ENCODE peak calls at places on chromosomes 12 and 14, in eight cellular contexts. One of them, this sample, is unnamed.

GRCh38 chr14:102516531-102517411 is 7.2 kb upstream of the ANKRD9 start:
- DNase-seq in NCI-H1417 treated with DMSO at 0.1 percent for 48 hours: no peak
- DNase-seq in CD8-positive, alpha-beta T cell: peak
- DNase-seq in IMR-90: no peak
- DNase-seq in NB4: peak
- DNase-seq in astrocyte of the hippocampus: peak
- DNase-seq in effector CD8-positive, alpha-beta T cell: peak
- DNase-seq in MCF 10A: peak
- DNase-seq in this sample: peak

GRCh38 chr14:96584199-96584906 is 82.2 kb downstream of the PAPOLA start:
- DNase-seq in NB4: peak
- DNase-seq in CD8-positive, alpha-beta T cell: peak
- DNase-seq in astrocyte of the hippocampus: peak
- DNase-seq in effector CD8-positive, alpha-beta T cell: no peak
- DNase-seq in NCI-H1417 treated with DMSO at 0.1 percent for 48 hours: no peak
- DNase-seq in MCF 10A: peak
- DNase-seq in IMR-90: no peak
- DNase-seq in this sample: no peak

GRCh38 chr12:34291001-34291400 is 268.7 kb downstream of the ALG10 start:
- DNase-seq in NB4: no peak
- DNase-seq in NCI-H1417 treated with DMSO at 0.1 percent for 48 hours: no peak
- DNase-seq in astrocyte of the hippocampus: no peak
- DNase-seq in MCF 10A: no peak
- DNase-seq in effector CD8-positive, alpha-beta T cell: no peak
- DNase-seq in IMR-90: no peak
- DNase-seq in CD8-positive, alpha-beta T cell: no peak
- DNase-seq in this sample: no peak

GRCh38 chr12:52062167-52063080 is 7.4 kb upstream of the ATG101 start:
- DNase-seq in astrocyte of the hippocampus: no peak
- DNase-seq in MCF 10A: no peak
- DNase-seq in effector CD8-positive, alpha-beta T cell: no peak
- DNase-seq in NB4: no peak
- DNase-seq in NCI-H1417 treated with DMSO at 0.1 percent for 48 hours: no peak
- DNase-seq in IMR-90: no peak
- DNase-seq in CD8-positive, alpha-beta T cell: no peak
- DNase-seq in this sample: no peak

GRCh38 chr12:100672075-100672592 is 98.7 kb downstream of the GAS2L3 start:
- DNase-seq in NCI-H1417 treated with DMSO at 0.1 percent for 48 hours: no peak
- DNase-seq in CD8-positive, alpha-beta T cell: no peak
- DNase-seq in NB4: peak
- DNase-seq in effector CD8-positive, alpha-beta T cell: no peak
- DNase-seq in astrocyte of the hippocampus: no peak
- DNase-seq in MCF 10A: peak
- DNase-seq in IMR-90: no peak
- DNase-seq in this sample: peak

GRCh38 chr14:99029916-99030305 is 242.1 kb downstream of the BCL11B start:
- DNase-seq in effector CD8-positive, alpha-beta T cell: no peak
- DNase-seq in NCI-H1417 treated with DMSO at 0.1 percent for 48 hours: no peak
- DNase-seq in astrocyte of the hippocampus: no peak
- DNase-seq in NB4: no peak
- DNase-seq in MCF 10A: no peak
- DNase-seq in CD8-positive, alpha-beta T cell: no peak
- DNase-seq in IMR-90: no peak
- DNase-seq in this sample: no peak

GRCh38 chr12:2813573-2814185 is 1.2 kb downstream of the ITFG2 start:
- DNase-seq in NCI-H1417 treated with DMSO at 0.1 percent for 48 hours: no peak
- DNase-seq in IMR-90: peak
- DNase-seq in effector CD8-positive, alpha-beta T cell: peak
- DNase-seq in MCF 10A: peak
- DNase-seq in CD8-positive, alpha-beta T cell: no peak
- DNase-seq in NB4: peak
- DNase-seq in astrocyte of the hippocampus: peak
- DNase-seq in this sample: peak

GRCh38 chr12:112904571-112904970 is 2.2 kb upstream of the OAS1 start:
- DNase-seq in MCF 10A: peak
- DNase-seq in IMR-90: no peak
- DNase-seq in effector CD8-positive, alpha-beta T cell: no peak
- DNase-seq in NB4: no peak
- DNase-seq in NCI-H1417 treated with DMSO at 0.1 percent for 48 hours: no peak
- DNase-seq in astrocyte of the hippocampus: peak
- DNase-seq in CD8-positive, alpha-beta T cell: no peak
- DNase-seq in this sample: no peak

GRCh38 chr14:72443991-72444431 is 449.9 kb downstream of the DPF3 start:
- DNase-seq in MCF 10A: no peak
- DNase-seq in NB4: peak
- DNase-seq in IMR-90: no peak
- DNase-seq in effector CD8-positive, alpha-beta T cell: no peak
- DNase-seq in CD8-positive, alpha-beta T cell: peak
- DNase-seq in NCI-H1417 treated with DMSO at 0.1 percent for 48 hours: no peak
- DNase-seq in astrocyte of the hippocampus: no peak
- DNase-seq in this sample: no peak

GRCh38 chr12:50147281-50147680 is 19.9 kb downstream of the CERS5 start:
- DNase-seq in IMR-90: no peak
- DNase-seq in astrocyte of the hippocampus: no peak
- DNase-seq in NB4: no peak
- DNase-seq in NCI-H1417 treated with DMSO at 0.1 percent for 48 hours: no peak
- DNase-seq in effector CD8-positive, alpha-beta T cell: no peak
- DNase-seq in CD8-positive, alpha-beta T cell: no peak
- DNase-seq in MCF 10A: no peak
- DNase-seq in this sample: no peak

GRCh38 chr12:2212971-2213869 is 160.4 kb downstream of the CACNA1C start:
- DNase-seq in effector CD8-positive, alpha-beta T cell: no peak
- DNase-seq in MCF 10A: no peak
- DNase-seq in CD8-positive, alpha-beta T cell: no peak
- DNase-seq in astrocyte of the hippocampus: peak
- DNase-seq in NCI-H1417 treated with DMSO at 0.1 percent for 48 hours: peak
- DNase-seq in IMR-90: no peak
- DNase-seq in NB4: no peak
- DNase-seq in this sample: no peak

GRCh38 chr14:22464422-22465142 is 124.4 kb downstream of the DAD1 start:
- DNase-seq in NB4: no peak
- DNase-seq in IMR-90: no peak
- DNase-seq in astrocyte of the hippocampus: no peak
- DNase-seq in NCI-H1417 treated with DMSO at 0.1 percent for 48 hours: no peak
- DNase-seq in CD8-positive, alpha-beta T cell: no peak
- DNase-seq in MCF 10A: no peak
- DNase-seq in effector CD8-positive, alpha-beta T cell: no peak
- DNase-seq in this sample: no peak

GRCh38 chr12:98736352-98737326 is 91.5 kb downstream of the APAF1 start:
- DNase-seq in IMR-90: peak
- DNase-seq in CD8-positive, alpha-beta T cell: no peak
- DNase-seq in MCF 10A: no peak
- DNase-seq in astrocyte of the hippocampus: peak
- DNase-seq in effector CD8-positive, alpha-beta T cell: no peak
- DNase-seq in NCI-H1417 treated with DMSO at 0.1 percent for 48 hours: no peak
- DNase-seq in NB4: no peak
- DNase-seq in this sample: no peak

GRCh38 chr14:100608586-100609330 is 21.5 kb upstream of the BEGAIN start:
- DNase-seq in MCF 10A: no peak
- DNase-seq in IMR-90: no peak
- DNase-seq in astrocyte of the hippocampus: no peak
- DNase-seq in NCI-H1417 treated with DMSO at 0.1 percent for 48 hours: no peak
- DNase-seq in CD8-positive, alpha-beta T cell: no peak
- DNase-seq in effector CD8-positive, alpha-beta T cell: no peak
- DNase-seq in NB4: no peak
- DNase-seq in this sample: no peak

GRCh38 chr12:33205986-33206385 is 233.6 kb downstream of the SYT10 start:
- DNase-seq in IMR-90: no peak
- DNase-seq in astrocyte of the hippocampus: no peak
- DNase-seq in NB4: no peak
- DNase-seq in MCF 10A: no peak
- DNase-seq in CD8-positive, alpha-beta T cell: no peak
- DNase-seq in effector CD8-positive, alpha-beta T cell: no peak
- DNase-seq in NCI-H1417 treated with DMSO at 0.1 percent for 48 hours: no peak
- DNase-seq in this sample: no peak

GRCh38 chr12:97927991-97928390 is 465.4 kb downstream of the RMST start:
- DNase-seq in MCF 10A: no peak
- DNase-seq in NCI-H1417 treated with DMSO at 0.1 percent for 48 hours: no peak
- DNase-seq in NB4: no peak
- DNase-seq in astrocyte of the hippocampus: no peak
- DNase-seq in CD8-positive, alpha-beta T cell: no peak
- DNase-seq in IMR-90: no peak
- DNase-seq in effector CD8-positive, alpha-beta T cell: no peak
- DNase-seq in this sample: no peak

GRCh38 chr14:105881021-105881930 is 354.9 kb downstream of the TMEM121 start:
- DNase-seq in IMR-90: no peak
- DNase-seq in NB4: no peak
- DNase-seq in astrocyte of the hippocampus: no peak
- DNase-seq in NCI-H1417 treated with DMSO at 0.1 percent for 48 hours: no peak
- DNase-seq in MCF 10A: no peak
- DNase-seq in CD8-positive, alpha-beta T cell: peak
- DNase-seq in effector CD8-positive, alpha-beta T cell: no peak
- DNase-seq in this sample: no peak

GRCh38 chr12:79121486-79121885 is 256.9 kb downstream of the SYT1 start:
- DNase-seq in MCF 10A: peak
- DNase-seq in effector CD8-positive, alpha-beta T cell: no peak
- DNase-seq in IMR-90: no peak
- DNase-seq in NB4: peak
- DNase-seq in CD8-positive, alpha-beta T cell: no peak
- DNase-seq in astrocyte of the hippocampus: peak
- DNase-seq in NCI-H1417 treated with DMSO at 0.1 percent for 48 hours: no peak
- DNase-seq in this sample: no peak

GRCh38 chr14:101477648-101478047 is 83.6 kb upstream of the DIO3 start:
- DNase-seq in MCF 10A: peak
- DNase-seq in effector CD8-positive, alpha-beta T cell: no peak
- DNase-seq in IMR-90: peak
- DNase-seq in NCI-H1417 treated with DMSO at 0.1 percent for 48 hours: no peak
- DNase-seq in CD8-positive, alpha-beta T cell: no peak
- DNase-seq in astrocyte of the hippocampus: no peak
- DNase-seq in NB4: no peak
- DNase-seq in this sample: no peak

GRCh38 chr12:6345319-6346071 is 3.6 kb upstream of the TNFRSF1A start:
- DNase-seq in IMR-90: peak
- DNase-seq in effector CD8-positive, alpha-beta T cell: no peak
- DNase-seq in MCF 10A: peak
- DNase-seq in NCI-H1417 treated with DMSO at 0.1 percent for 48 hours: no peak
- DNase-seq in CD8-positive, alpha-beta T cell: no peak
- DNase-seq in astrocyte of the hippocampus: peak
- DNase-seq in NB4: peak
- DNase-seq in this sample: no peak

GRCh38 chr12:71170456-71170855 is 12.7 kb upstream of the TSPAN8 start:
- DNase-seq in NB4: no peak
- DNase-seq in NCI-H1417 treated with DMSO at 0.1 percent for 48 hours: no peak
- DNase-seq in MCF 10A: no peak
- DNase-seq in CD8-positive, alpha-beta T cell: no peak
- DNase-seq in effector CD8-positive, alpha-beta T cell: no peak
- DNase-seq in astrocyte of the hippocampus: no peak
- DNase-seq in IMR-90: no peak
- DNase-seq in this sample: no peak

GRCh38 chr12:110126557-110126956 is 2.4 kb downstream of the IFT81 start:
- DNase-seq in NCI-H1417 treated with DMSO at 0.1 percent for 48 hours: no peak
- DNase-seq in effector CD8-positive, alpha-beta T cell: no peak
- DNase-seq in CD8-positive, alpha-beta T cell: no peak
- DNase-seq in NB4: no peak
- DNase-seq in astrocyte of the hippocampus: no peak
- DNase-seq in IMR-90: no peak
- DNase-seq in MCF 10A: no peak
- DNase-seq in this sample: no peak

GRCh38 chr14:106802413-106803364 is 1276.3 kb downstream of the TMEM121 start:
- DNase-seq in NB4: peak
- DNase-seq in MCF 10A: no peak
- DNase-seq in NCI-H1417 treated with DMSO at 0.1 percent for 48 hours: no peak
- DNase-seq in IMR-90: no peak
- DNase-seq in astrocyte of the hippocampus: no peak
- DNase-seq in CD8-positive, alpha-beta T cell: no peak
- DNase-seq in effector CD8-positive, alpha-beta T cell: no peak
- DNase-seq in this sample: no peak

GRCh38 chr12:124563401-124563800 is 4.0 kb downstream of the NCOR2 start:
- DNase-seq in effector CD8-positive, alpha-beta T cell: no peak
- DNase-seq in IMR-90: no peak
- DNase-seq in astrocyte of the hippocampus: peak
- DNase-seq in MCF 10A: no peak
- DNase-seq in NCI-H1417 treated with DMSO at 0.1 percent for 48 hours: no peak
- DNase-seq in CD8-positive, alpha-beta T cell: no peak
- DNase-seq in NB4: no peak
- DNase-seq in this sample: no peak

GRCh38 chr14:32594766-32595165 is 265.7 kb downstream of the AKAP6 start:
- DNase-seq in IMR-90: peak
- DNase-seq in NB4: no peak
- DNase-seq in NCI-H1417 treated with DMSO at 0.1 percent for 48 hours: no peak
- DNase-seq in effector CD8-positive, alpha-beta T cell: no peak
- DNase-seq in CD8-positive, alpha-beta T cell: no peak
- DNase-seq in astrocyte of the hippocampus: peak
- DNase-seq in MCF 10A: peak
- DNase-seq in this sample: no peak

GRCh38 chr12:43789941-43790340 is 16.2 kb downstream of the TWF1 start:
- DNase-seq in MCF 10A: peak
- DNase-seq in effector CD8-positive, alpha-beta T cell: no peak
- DNase-seq in astrocyte of the hippocampus: peak
- DNase-seq in NCI-H1417 treated with DMSO at 0.1 percent for 48 hours: no peak
- DNase-seq in CD8-positive, alpha-beta T cell: no peak
- DNase-seq in IMR-90: peak
- DNase-seq in NB4: no peak
- DNase-seq in this sample: no peak

GRCh38 chr14:24231263-24232120 is 675 bp downstream of the NEDD8 start:
- DNase-seq in MCF 10A: peak
- DNase-seq in effector CD8-positive, alpha-beta T cell: no peak
- DNase-seq in NCI-H1417 treated with DMSO at 0.1 percent for 48 hours: no peak
- DNase-seq in NB4: peak
- DNase-seq in CD8-positive, alpha-beta T cell: no peak
- DNase-seq in IMR-90: no peak
- DNase-seq in astrocyte of the hippocampus: no peak
- DNase-seq in this sample: no peak

This sample was measured in CD4-positive, alpha-beta T cell.